ENCODE peak calls at places on chromosome 5, in seven cellular contexts. One of them, this sample, is unnamed.

GRCh38 chr5:169307648-169308047 is 6.7 kb upstream of the SLIT3 start:
- DNase-seq in mucosa of descending colon: no peak
- DNase-seq in colonic mucosa: no peak
- DNase-seq in Kasumi-1: no peak
- DNase-seq in IMR-90: no peak
- DNase-seq in T-helper 9 cell: no peak
- DNase-seq in CD4-positive, CD25-positive, alpha-beta regulatory T cell: no peak
- DNase-seq in this sample: no peak

GRCh38 chr5:73678322-73678740 is 52.3 kb downstream of the ARHGEF28 start:
- DNase-seq in mucosa of descending colon: peak; percentile 73
- DNase-seq in colonic mucosa: peak; percentile 76
- DNase-seq in Kasumi-1: no peak
- DNase-seq in IMR-90: no peak
- DNase-seq in T-helper 9 cell: no peak
- DNase-seq in CD4-positive, CD25-positive, alpha-beta regulatory T cell: no peak
- DNase-seq in this sample: no peak

GRCh38 chr5:40557486-40557885 is 122.2 kb upstream of the PTGER4 start:
- DNase-seq in mucosa of descending colon: no peak
- DNase-seq in colonic mucosa: no peak
- DNase-seq in Kasumi-1: no peak
- DNase-seq in IMR-90: peak; percentile 24
- DNase-seq in T-helper 9 cell: no peak
- DNase-seq in CD4-positive, CD25-positive, alpha-beta regulatory T cell: no peak
- DNase-seq in this sample: no peak

GRCh38 chr5:127870914-127871313 is 167.7 kb downstream of the CCDC192 start:
- DNase-seq in mucosa of descending colon: peak; percentile 64
- DNase-seq in colonic mucosa: peak; percentile 53
- DNase-seq in Kasumi-1: no peak
- DNase-seq in IMR-90: no peak
- DNase-seq in T-helper 9 cell: no peak
- DNase-seq in CD4-positive, CD25-positive, alpha-beta regulatory T cell: no peak
- DNase-seq in this sample: no peak

GRCh38 chr5:54309237-54309636 is 1.1 kb downstream of the ARL15 start:
- DNase-seq in mucosa of descending colon: peak; percentile 22
- DNase-seq in colonic mucosa: peak; percentile 52
- DNase-seq in Kasumi-1: no peak
- DNase-seq in IMR-90: peak; percentile 15
- DNase-seq in T-helper 9 cell: no peak
- DNase-seq in CD4-positive, CD25-positive, alpha-beta regulatory T cell: no peak
- DNase-seq in this sample: no peak

GRCh38 chr5:58459276-58459859 is 518 bp downstream of the PLK2 start:
- DNase-seq in mucosa of descending colon: peak; percentile 46
- DNase-seq in colonic mucosa: peak; percentile 52
- DNase-seq in Kasumi-1: peak; percentile 19
- DNase-seq in IMR-90: peak; percentile 38
- DNase-seq in T-helper 9 cell: no peak
- DNase-seq in CD4-positive, CD25-positive, alpha-beta regulatory T cell: no peak
- DNase-seq in this sample: no peak

GRCh38 chr5:128965011-128965637 is at the start of gene SLC27A6:
- DNase-seq in mucosa of descending colon: peak; percentile 2
- DNase-seq in colonic mucosa: peak; percentile 17
- DNase-seq in Kasumi-1: peak; percentile 6
- DNase-seq in IMR-90: no peak
- DNase-seq in T-helper 9 cell: no peak
- DNase-seq in CD4-positive, CD25-positive, alpha-beta regulatory T cell: no peak
- DNase-seq in this sample: no peak

GRCh38 chr5:91136271-91136670 is 246.8 kb downstream of the ARRDC3 start:
- DNase-seq in mucosa of descending colon: no peak
- DNase-seq in colonic mucosa: no peak
- DNase-seq in Kasumi-1: no peak
- DNase-seq in IMR-90: peak; percentile 14
- DNase-seq in T-helper 9 cell: no peak
- DNase-seq in CD4-positive, CD25-positive, alpha-beta regulatory T cell: no peak
- DNase-seq in this sample: no peak

GRCh38 chr5:12023614-12024241 is 119.5 kb upstream of the CTNND2 start:
- DNase-seq in mucosa of descending colon: peak; percentile 33
- DNase-seq in colonic mucosa: no peak
- DNase-seq in Kasumi-1: peak; percentile 77
- DNase-seq in IMR-90: peak; percentile 27
- DNase-seq in T-helper 9 cell: no peak
- DNase-seq in CD4-positive, CD25-positive, alpha-beta regulatory T cell: no peak
- DNase-seq in this sample: no peak

GRCh38 chr5:548256-548655 is 24.0 kb upstream of the SLC9A3 start:
- DNase-seq in mucosa of descending colon: no peak
- DNase-seq in colonic mucosa: no peak
- DNase-seq in Kasumi-1: no peak
- DNase-seq in IMR-90: peak; percentile 19
- DNase-seq in T-helper 9 cell: no peak
- DNase-seq in CD4-positive, CD25-positive, alpha-beta regulatory T cell: no peak
- DNase-seq in this sample: no peak

GRCh38 chr5:88672644-88673493 is 210.1 kb downstream of the MEF2C start:
- DNase-seq in mucosa of descending colon: no peak
- DNase-seq in colonic mucosa: no peak
- DNase-seq in Kasumi-1: no peak
- DNase-seq in IMR-90: no peak
- DNase-seq in T-helper 9 cell: no peak
- DNase-seq in CD4-positive, CD25-positive, alpha-beta regulatory T cell: no peak
- DNase-seq in this sample: no peak

GRCh38 chr5:158880514-158881001 is 219.2 kb downstream of the EBF1 start:
- DNase-seq in mucosa of descending colon: no peak
- DNase-seq in colonic mucosa: no peak
- DNase-seq in Kasumi-1: no peak
- DNase-seq in IMR-90: no peak
- DNase-seq in T-helper 9 cell: no peak
- DNase-seq in CD4-positive, CD25-positive, alpha-beta regulatory T cell: no peak
- DNase-seq in this sample: no peak

GRCh38 chr5:72783354-72783753 is 33.1 kb upstream of the TNPO1 start:
- DNase-seq in mucosa of descending colon: no peak
- DNase-seq in colonic mucosa: no peak
- DNase-seq in Kasumi-1: no peak
- DNase-seq in IMR-90: no peak
- DNase-seq in T-helper 9 cell: no peak
- DNase-seq in CD4-positive, CD25-positive, alpha-beta regulatory T cell: no peak
- DNase-seq in this sample: no peak

GRCh38 chr5:39233783-39234182 is 14.4 kb upstream of the FYB1 start:
- DNase-seq in mucosa of descending colon: no peak
- DNase-seq in colonic mucosa: no peak
- DNase-seq in Kasumi-1: no peak
- DNase-seq in IMR-90: no peak
- DNase-seq in T-helper 9 cell: no peak
- DNase-seq in CD4-positive, CD25-positive, alpha-beta regulatory T cell: no peak
- DNase-seq in this sample: no peak

GRCh38 chr5:111976705-111977104 is 219.7 kb upstream of the NREP start:
- DNase-seq in mucosa of descending colon: no peak
- DNase-seq in colonic mucosa: no peak
- DNase-seq in Kasumi-1: no peak
- DNase-seq in IMR-90: peak; percentile 37
- DNase-seq in T-helper 9 cell: no peak
- DNase-seq in CD4-positive, CD25-positive, alpha-beta regulatory T cell: no peak
- DNase-seq in this sample: no peak

GRCh38 chr5:101728933-101729332 is 567.2 kb downstream of the SLCO4C1 start:
- DNase-seq in mucosa of descending colon: no peak
- DNase-seq in colonic mucosa: no peak
- DNase-seq in Kasumi-1: peak; percentile 60
- DNase-seq in IMR-90: no peak
- DNase-seq in T-helper 9 cell: no peak
- DNase-seq in CD4-positive, CD25-positive, alpha-beta regulatory T cell: no peak
- DNase-seq in this sample: no peak

GRCh38 chr5:65121880-65122436 is 353.2 kb downstream of the CWC27 start:
- DNase-seq in mucosa of descending colon: no peak
- DNase-seq in colonic mucosa: no peak
- DNase-seq in Kasumi-1: no peak
- DNase-seq in IMR-90: peak; percentile 92
- DNase-seq in T-helper 9 cell: no peak
- DNase-seq in CD4-positive, CD25-positive, alpha-beta regulatory T cell: no peak
- DNase-seq in this sample: no peak

GRCh38 chr5:150159741-150160179 is 4.1 kb upstream of the PDGFRB start:
- DNase-seq in mucosa of descending colon: no peak
- DNase-seq in colonic mucosa: no peak
- DNase-seq in Kasumi-1: peak; percentile 72
- DNase-seq in IMR-90: peak; percentile 87
- DNase-seq in T-helper 9 cell: no peak
- DNase-seq in CD4-positive, CD25-positive, alpha-beta regulatory T cell: no peak
- DNase-seq in this sample: no peak

GRCh38 chr5:179126506-179126991 is 66.4 kb downstream of the ZNF354C start:
- DNase-seq in mucosa of descending colon: no peak
- DNase-seq in colonic mucosa: no peak
- DNase-seq in Kasumi-1: no peak
- DNase-seq in IMR-90: no peak
- DNase-seq in T-helper 9 cell: no peak
- DNase-seq in CD4-positive, CD25-positive, alpha-beta regulatory T cell: no peak
- DNase-seq in this sample: no peak

GRCh38 chr5:109470263-109470662 is 60.5 kb upstream of the PJA2 start:
- DNase-seq in mucosa of descending colon: no peak
- DNase-seq in colonic mucosa: no peak
- DNase-seq in Kasumi-1: no peak
- DNase-seq in IMR-90: no peak
- DNase-seq in T-helper 9 cell: no peak
- DNase-seq in CD4-positive, CD25-positive, alpha-beta regulatory T cell: no peak
- DNase-seq in this sample: no peak

GRCh38 chr5:160245506-160246100 is 16.3 kb downstream of the FABP6 start:
- DNase-seq in mucosa of descending colon: no peak
- DNase-seq in colonic mucosa: no peak
- DNase-seq in Kasumi-1: no peak
- DNase-seq in IMR-90: no peak
- DNase-seq in T-helper 9 cell: no peak
- DNase-seq in CD4-positive, CD25-positive, alpha-beta regulatory T cell: no peak
- DNase-seq in this sample: no peak

GRCh38 chr5:158886086-158886485 is 213.6 kb downstream of the EBF1 start:
- DNase-seq in mucosa of descending colon: no peak
- DNase-seq in colonic mucosa: no peak
- DNase-seq in Kasumi-1: no peak
- DNase-seq in IMR-90: no peak
- DNase-seq in T-helper 9 cell: no peak
- DNase-seq in CD4-positive, CD25-positive, alpha-beta regulatory T cell: no peak
- DNase-seq in this sample: no peak

GRCh38 chr5:40238066-40238745 is 441.5 kb upstream of the PTGER4 start:
- DNase-seq in mucosa of descending colon: no peak
- DNase-seq in colonic mucosa: no peak
- DNase-seq in Kasumi-1: no peak
- DNase-seq in IMR-90: no peak
- DNase-seq in T-helper 9 cell: no peak
- DNase-seq in CD4-positive, CD25-positive, alpha-beta regulatory T cell: no peak
- DNase-seq in this sample: no peak

GRCh38 chr5:77129386-77129785 is 42.3 kb upstream of the ZBED3 start:
- DNase-seq in mucosa of descending colon: peak; percentile 8
- DNase-seq in colonic mucosa: no peak
- DNase-seq in Kasumi-1: peak; percentile 72
- DNase-seq in IMR-90: peak; percentile 13
- DNase-seq in T-helper 9 cell: no peak
- DNase-seq in CD4-positive, CD25-positive, alpha-beta regulatory T cell: no peak
- DNase-seq in this sample: peak; percentile 3

GRCh38 chr5:107157811-107158210 is 512.9 kb downstream of the EFNA5 start:
- DNase-seq in mucosa of descending colon: no peak
- DNase-seq in colonic mucosa: no peak
- DNase-seq in Kasumi-1: no peak
- DNase-seq in IMR-90: no peak
- DNase-seq in T-helper 9 cell: no peak
- DNase-seq in CD4-positive, CD25-positive, alpha-beta regulatory T cell: no peak
- DNase-seq in this sample: no peak

GRCh38 chr5:107331312-107331711 is 339.4 kb downstream of the EFNA5 start:
- DNase-seq in mucosa of descending colon: no peak
- DNase-seq in colonic mucosa: no peak
- DNase-seq in Kasumi-1: no peak
- DNase-seq in IMR-90: no peak
- DNase-seq in T-helper 9 cell: no peak
- DNase-seq in CD4-positive, CD25-positive, alpha-beta regulatory T cell: no peak
- DNase-seq in this sample: no peak

GRCh38 chr5:159933531-159934485 is 17.5 kb downstream of the ADRA1B start:
- DNase-seq in mucosa of descending colon: no peak
- DNase-seq in colonic mucosa: no peak
- DNase-seq in Kasumi-1: no peak
- DNase-seq in IMR-90: peak; percentile 6
- DNase-seq in T-helper 9 cell: no peak
- DNase-seq in CD4-positive, CD25-positive, alpha-beta regulatory T cell: no peak
- DNase-seq in this sample: no peak

GRCh38 chr5:65037845-65038815 is 269.4 kb downstream of the CWC27 start:
- DNase-seq in mucosa of descending colon: peak; percentile 62
- DNase-seq in colonic mucosa: peak; percentile 52
- DNase-seq in Kasumi-1: no peak
- DNase-seq in IMR-90: no peak
- DNase-seq in T-helper 9 cell: no peak
- DNase-seq in CD4-positive, CD25-positive, alpha-beta regulatory T cell: no peak
- DNase-seq in this sample: no peak

GRCh38 chr5:930853-931252 is 38.2 kb downstream of the TRIP13 start:
- DNase-seq in mucosa of descending colon: no peak
- DNase-seq in colonic mucosa: no peak
- DNase-seq in Kasumi-1: no peak
- DNase-seq in IMR-90: no peak
- DNase-seq in T-helper 9 cell: no peak
- DNase-seq in CD4-positive, CD25-positive, alpha-beta regulatory T cell: no peak
- DNase-seq in this sample: no peak

GRCh38 chr5:133295520-133295919 is 243.7 kb downstream of the HSPA4 start:
- DNase-seq in mucosa of descending colon: no peak
- DNase-seq in colonic mucosa: no peak
- DNase-seq in Kasumi-1: no peak
- DNase-seq in IMR-90: no peak
- DNase-seq in T-helper 9 cell: no peak
- DNase-seq in CD4-positive, CD25-positive, alpha-beta regulatory T cell: no peak
- DNase-seq in this sample: no peak